ENCODE peak calls at places on chromosomes 5 and 9, in seven cellular contexts. I is HCT116; F is uterus; G is CD8-positive, alpha-beta T cell; N is PC-9; E is AG04450; R is ovary. C is an unnamed sample.

GRCh38 chr5:1769017-1769640 is 30.5 kb downstream of the MRPL36 start:
- DNase-seq in I (no peak), F (no peak), G (no peak), N (no peak), E (no peak), R (no peak), C (no peak)

GRCh38 chr5:72246239-72246580 is 73.8 kb downstream of the MRPS27 start:
- DNase-seq in I (no peak), F (no peak), G (no peak), N (no peak), E (no peak), R (no peak), C (no peak)

GRCh38 chr5:15286659-15287058 is 213.3 kb upstream of the FBXL7 start:
- DNase-seq in I (no peak), F (no peak), G (no peak), N (no peak), E (no peak), R (no peak), C (no peak)

GRCh38 chr5:147417133-147417813 is 92.6 kb downstream of the DPYSL3 start:
- DNase-seq in I (no peak), F (peak), G (no peak), N (no peak), E (no peak), R (no peak), C (no peak)

GRCh38 chr9:110141118-110141797 is 66.7 kb downstream of the C9orf152 start:
- DNase-seq in I (no peak), F (peak), G (no peak), N (no peak), E (peak), R (no peak), C (no peak)

GRCh38 chr5:84635235-84636055 is 250.8 kb upstream of the EDIL3 start:
- DNase-seq in I (no peak), F (no peak), G (no peak), N (no peak), E (no peak), R (no peak), C (no peak)

GRCh38 chr5:68303038-68303738 is 87.6 kb downstream of the PIK3R1 start:
- DNase-seq in I (no peak), F (no peak), G (no peak), N (no peak), E (no peak), R (no peak), C (no peak)

GRCh38 chr5:6659941-6660684 is 26.9 kb downstream of the SRD5A1 start:
- DNase-seq in I (no peak), F (no peak), G (no peak), N (no peak), E (no peak), R (no peak), C (no peak)

GRCh38 chr5:13215806-13216205 is 728.7 kb downstream of the DNAH5 start:
- DNase-seq in I (no peak), F (no peak), G (no peak), N (no peak), E (no peak), R (no peak), C (no peak)

GRCh38 chr5:19739691-19740090 is 248.3 kb downstream of the CDH18 start:
- DNase-seq in I (no peak), F (no peak), G (no peak), N (no peak), E (no peak), R (no peak), C (no peak)

GRCh38 chr5:145293716-145294115 is 541.4 kb downstream of the PRELID2 start:
- DNase-seq in I (no peak), F (no peak), G (no peak), N (no peak), E (no peak), R (no peak), C (no peak)

GRCh38 chr5:99034336-99034735 is 105.5 kb upstream of the CHD1 start:
- DNase-seq in I (no peak), F (no peak), G (no peak), N (no peak), E (no peak), R (no peak), C (no peak)

GRCh38 chr5:53109041-53109435 is 519 bp downstream of the MOCS2 start:
- DNase-seq in I (no peak), F (no peak), G (no peak), N (peak), E (no peak), R (no peak), C (no peak)

GRCh38 chr5:148474025-148474511 is 90.3 kb downstream of the FBXO38 start:
- DNase-seq in I (no peak), F (peak), G (no peak), N (no peak), E (no peak), R (no peak), C (no peak)

GRCh38 chr9:128259156-128259555 is 16.7 kb downstream of the GOLGA2 start:
- DNase-seq in I (no peak), F (no peak), G (no peak), N (no peak), E (no peak), R (no peak), C (no peak)

GRCh38 chr9:76643399-76644117 is 120.7 kb upstream of the PCA3 start:
- DNase-seq in I (no peak), F (no peak), G (no peak), N (peak), E (no peak), R (no peak), C (no peak)

GRCh38 chr9:106482733-106483132 is 380.2 kb upstream of the ZNF462 start:
- DNase-seq in I (no peak), F (no peak), G (no peak), N (no peak), E (no peak), R (no peak), C (no peak)

GRCh38 chr9:71741841-71742648 is 26.3 kb downstream of the CEMIP2 start:
- DNase-seq in I (no peak), F (no peak), G (no peak), N (peak), E (peak), R (no peak), C (no peak)

GRCh38 chr9:37390759-37391158 is 31.7 kb upstream of the GRHPR start:
- DNase-seq in I (peak), F (no peak), G (peak), N (no peak), E (no peak), R (no peak), C (no peak)

GRCh38 chr5:167833456-167833855 is 458.0 kb upstream of the WWC1 start:
- DNase-seq in I (no peak), F (no peak), G (no peak), N (no peak), E (no peak), R (no peak), C (no peak)

GRCh38 chr5:63820557-63820956 is 141.7 kb downstream of the HTR1A start:
- DNase-seq in I (no peak), F (no peak), G (no peak), N (no peak), E (no peak), R (no peak), C (no peak)

GRCh38 chr9:135046156-135047025 is 41.1 kb upstream of the OLFM1 start:
- DNase-seq in I (no peak), F (no peak), G (no peak), N (no peak), E (no peak), R (no peak), C (peak)

GRCh38 chr9:104304925-104305324 is 199.1 kb upstream of the OR13F1 start:
- DNase-seq in I (no peak), F (no peak), G (no peak), N (no peak), E (no peak), R (no peak), C (no peak)

GRCh38 chr9:104300125-104300524 is 203.9 kb upstream of the OR13F1 start:
- DNase-seq in I (no peak), F (no peak), G (no peak), N (no peak), E (no peak), R (no peak), C (no peak)

GRCh38 chr9:104301770-104302169 is 202.3 kb upstream of the OR13F1 start:
- DNase-seq in I (no peak), F (no peak), G (no peak), N (no peak), E (no peak), R (no peak), C (no peak)

DNA sequence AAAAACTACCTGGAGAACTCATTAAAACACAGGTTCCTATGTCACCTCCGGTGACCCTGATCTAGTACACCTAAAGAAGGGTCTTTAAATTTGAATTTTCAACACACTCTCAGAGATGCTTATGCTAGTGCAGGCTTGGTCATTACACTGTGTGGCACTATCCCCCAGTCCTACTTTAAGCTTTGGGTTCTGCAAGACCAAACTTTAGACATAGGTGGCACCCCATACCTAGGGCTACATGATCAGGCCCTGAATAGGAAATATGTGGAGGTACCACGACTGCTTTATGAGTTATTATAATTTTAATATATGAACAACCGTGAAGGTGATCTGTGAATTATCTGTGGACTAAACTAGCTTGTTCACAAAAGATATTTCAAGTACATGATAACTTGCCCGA is 201.3 kb upstream of the OR13F1 start:
- DNase-seq in I (no peak), F (no peak), G (no peak), N (no peak), E (no peak), R (no peak), C (no peak)
- H3K27ac ChIP-seq in I (no peak), F (no peak), G (no peak), N (no peak), E (no peak), R (no peak), C (no peak)

GRCh38 chr9:129755151-129755550 is 2.3 kb upstream of the PTGES start:
- DNase-seq in I (no peak), F (no peak), G (no peak), N (no peak), E (no peak), R (no peak), C (no peak)
- H3K27ac ChIP-seq in I (no peak), F (no peak), G (no peak), N (no peak), E (no peak), R (no peak), C (no peak)

DNA sequence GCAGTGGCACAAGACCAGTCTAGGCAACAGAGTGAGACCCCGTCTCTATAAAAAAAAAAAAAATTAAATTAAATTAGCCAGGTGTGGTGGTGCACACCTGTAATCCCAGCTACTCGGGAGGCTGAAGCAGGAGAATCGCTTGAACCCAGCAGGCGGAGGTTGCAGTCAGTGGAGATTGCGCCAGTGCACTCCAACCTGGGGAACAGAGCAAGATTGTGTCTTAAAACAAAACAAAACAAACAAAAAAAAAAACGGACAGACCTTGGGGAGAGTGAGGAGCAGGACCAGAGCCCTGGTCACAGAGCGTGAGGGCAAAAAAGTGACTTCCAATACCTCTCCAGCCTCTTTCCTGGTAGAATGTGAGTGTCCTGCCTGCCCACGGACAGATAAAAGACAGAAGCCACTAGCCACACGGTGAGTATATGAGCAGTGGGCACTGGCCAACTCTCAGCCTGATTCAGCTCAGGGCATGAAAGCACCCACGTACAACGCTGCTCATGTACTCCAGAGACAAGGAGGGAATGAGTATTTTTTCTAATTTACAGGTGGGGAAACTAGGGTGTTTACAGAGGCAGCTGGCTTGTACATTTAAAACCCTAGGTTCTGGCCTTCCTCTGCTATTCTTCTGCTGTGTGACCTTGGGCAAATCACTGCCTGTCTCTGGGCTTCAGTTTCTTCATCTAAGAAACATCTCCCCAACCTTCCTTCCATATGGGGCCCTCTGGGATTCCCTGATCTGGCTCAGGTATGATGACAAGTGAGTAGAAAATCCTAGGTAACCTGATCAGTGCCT is 1.8 kb downstream of the OLFML2A start:
- DNase-seq in I (no peak), F (peak), G (no peak), N (no peak), E (no peak), R (no peak), C (no peak)
- H3K27ac ChIP-seq in I (no peak), F (peak), G (no peak), N (no peak), E (peak), R (no peak), C (no peak)

DNA sequence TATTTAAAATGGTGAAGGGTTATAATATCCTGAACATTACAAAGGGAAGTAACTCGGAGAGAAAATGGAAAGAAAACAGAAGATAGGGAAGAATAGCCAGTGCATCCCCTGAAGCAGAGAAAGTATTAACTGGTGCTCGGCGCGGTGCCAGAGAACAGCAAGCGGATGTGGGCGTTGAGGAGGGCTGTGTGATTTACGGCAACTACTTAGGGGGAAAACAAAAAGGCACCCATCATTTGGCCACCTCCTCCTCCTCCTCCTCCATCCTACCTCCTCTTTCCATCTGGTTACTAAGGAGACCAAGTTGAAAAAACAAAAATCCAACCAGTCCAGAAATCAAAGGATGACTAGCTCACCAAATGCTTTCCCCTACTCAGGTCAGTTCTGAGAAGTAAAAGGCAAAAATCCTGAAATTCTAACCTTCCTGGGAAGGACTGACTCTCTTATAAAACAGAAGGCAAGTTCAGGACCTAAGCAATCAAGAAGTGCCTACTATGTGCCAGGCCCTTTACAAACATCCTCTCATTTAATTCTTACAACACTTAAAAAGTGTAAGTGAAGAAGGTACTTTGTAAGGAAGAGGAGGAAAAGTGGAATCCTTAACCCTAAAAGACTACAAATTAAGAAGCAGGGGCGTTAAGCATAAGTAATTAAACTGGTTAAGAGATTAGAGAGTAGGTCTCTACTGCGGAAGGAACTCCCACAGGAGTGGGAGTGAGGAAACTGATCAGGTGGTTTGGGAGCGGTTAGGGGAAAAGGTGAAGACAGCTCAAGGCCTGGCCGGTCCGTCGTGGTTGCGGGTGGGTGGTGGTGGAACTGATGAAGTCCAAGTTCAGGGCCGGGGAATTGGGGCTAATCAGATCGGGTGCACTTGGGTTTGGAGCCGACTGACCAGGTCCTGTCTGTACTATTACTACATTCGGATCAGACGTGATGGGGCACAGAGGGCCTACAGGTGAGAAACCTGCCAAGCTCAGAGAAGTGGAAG is 1.0 kb downstream of the MED27 start:
- DNase-seq in I (no peak), F (peak), G (peak), N (no peak), E (no peak), R (peak), C (peak)
- H3K27ac ChIP-seq in I (peak), F (peak), G (peak), N (no peak), E (no peak), R (no peak), C (peak)

GRCh38 chr5:56152437-56152836 is 80.7 kb downstream of the ANKRD55 start:
- DNase-seq in I (no peak), F (no peak), G (no peak), N (no peak), E (no peak), R (no peak), C (no peak)
- H3K27ac ChIP-seq in I (no peak), F (no peak), G (no peak), N (no peak), E (no peak), R (no peak), C (no peak)

GRCh38 chr9:35826071-35826701 is 2.3 kb downstream of the FAM221B start:
- DNase-seq in I (peak), F (no peak), G (no peak), N (no peak), E (no peak), R (no peak), C (no peak)
- H3K27ac ChIP-seq in I (peak), F (no peak), G (no peak), N (no peak), E (no peak), R (no peak), C (no peak)

GRCh38 chr5:76714771-76715483 is 999 bp upstream of the F2R start:
- DNase-seq in I (no peak), F (no peak), G (peak), N (no peak), E (no peak), R (peak), C (no peak)

GRCh38 chr5:76715734-76716455 is at the start of gene F2R:
- DNase-seq in I (no peak), F (peak), G (peak), N (no peak), E (no peak), R (peak), C (no peak)

GRCh38 chr5:76717222-76718083 is 1.5 kb downstream of the F2R start:
- DNase-seq in I (no peak), F (no peak), G (no peak), N (no peak), E (no peak), R (no peak), C (no peak)

GRCh38 chr5:76716456-76717157 is 681 bp downstream of the F2R start:
- DNase-seq in I (no peak), F (no peak), G (peak), N (no peak), E (no peak), R (no peak), C (no peak)

DNA sequence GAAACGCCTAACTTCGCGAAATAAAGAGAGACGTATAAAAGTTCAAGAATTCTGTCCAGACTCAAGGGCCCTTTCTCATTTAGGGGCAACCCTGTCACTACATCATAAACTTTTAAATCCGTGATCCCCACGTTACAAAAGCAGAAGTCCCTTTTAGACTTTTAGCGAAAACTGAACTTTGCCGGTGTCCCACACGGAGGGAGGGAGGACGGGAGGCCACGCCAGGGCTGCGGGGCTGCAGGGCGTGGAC is 517 bp upstream of the F2R start:
- DNase-seq in I (no peak), F (no peak), G (no peak), N (no peak), E (no peak), R (no peak), C (no peak)
- H3K27ac ChIP-seq in I (peak), F (peak), G (no peak), N (no peak), E (peak), R (no peak), C (no peak)

DNA sequence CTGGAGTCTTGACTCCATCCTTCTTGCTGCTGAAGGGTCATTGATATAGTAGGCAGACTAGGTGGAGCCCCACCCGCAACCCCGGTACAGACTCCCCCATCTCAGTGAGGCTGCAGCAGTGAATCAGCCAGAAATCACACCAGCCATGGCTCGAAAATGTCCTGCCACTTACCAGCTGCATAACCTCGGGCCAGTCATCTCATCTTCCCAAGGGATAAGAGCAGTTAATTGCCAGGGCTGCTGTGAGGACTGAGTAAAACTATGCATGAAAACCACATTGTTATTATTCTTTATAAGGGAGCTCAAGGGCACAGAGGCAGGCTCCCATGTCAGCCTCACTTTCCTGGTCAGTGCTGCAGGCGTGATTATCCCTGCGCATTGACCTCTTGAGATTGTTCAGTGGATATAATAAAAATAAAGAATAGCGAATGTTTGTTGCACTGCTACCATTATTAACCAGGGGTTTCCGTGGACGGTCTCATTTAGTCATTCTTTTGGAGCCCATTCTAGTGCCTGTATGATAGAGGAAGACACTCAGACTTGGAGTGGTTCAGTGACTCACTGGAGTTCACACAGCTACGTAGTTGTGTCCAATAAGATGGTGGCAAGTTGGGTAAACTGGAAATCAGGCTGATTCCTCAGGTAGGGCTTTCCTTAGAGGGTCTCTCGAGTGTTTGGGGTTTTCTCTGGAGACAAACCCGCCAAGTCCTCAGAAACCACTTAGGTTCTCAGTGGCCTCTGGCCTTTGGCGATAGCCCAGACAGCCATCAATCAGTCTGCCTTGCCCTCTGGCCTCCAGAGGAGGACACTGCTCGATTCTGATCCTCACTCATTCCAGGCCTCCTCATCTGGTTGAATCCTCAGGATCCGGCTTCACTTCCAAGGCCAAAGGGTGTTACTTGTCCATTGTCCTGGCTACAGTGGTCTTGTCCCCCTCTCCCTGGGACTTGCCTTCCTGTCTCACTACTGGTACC is 39.9 kb downstream of the COL15A1 start:
- DNase-seq in I (no peak), F (no peak), G (no peak), N (no peak), E (peak), R (no peak), C (no peak)
- H3K27ac ChIP-seq in I (no peak), F (no peak), G (no peak), N (no peak), E (peak), R (no peak), C (no peak)